ENCODE peak calls at places on chromosomes 4 and X, in seven cellular contexts. Q is T-helper 2 cell; G is AG20443; A is GM04504; V is RPMI7951; Z is stimulated activated CD4-positive, alpha-beta T cell treated with anti-CD3 and anti-CD28 coated beads, Interleukin-2, amount 100 ng/mL, for 48 hours; O is ELR. I is an unnamed sample.

GRCh38 chr4:107315584-107315983 is 279.5 kb upstream of the DKK2 start:
- DNase-seq in G (no peak), Q (no peak), Z (no peak), O (no peak), V (no peak), A (no peak), I (no peak)

GRCh38 chrX:18119856-18120255 is 100.8 kb downstream of the BEND2 start:
- DNase-seq in Q (no peak), A (no peak), G (no peak), V (no peak), Z (no peak), O (no peak), I (no peak)

GRCh38 chr4:115370490-115370889 is 257.1 kb upstream of the NDST4 start:
- DNase-seq in O (no peak), Q (no peak), Z (no peak), G (no peak), V (no peak), A (no peak), I (no peak)

GRCh38 chr4:186557486-186557885 is 2.1 kb upstream of the MTNR1A start:
- DNase-seq in V (peak; percentile 66), A (peak; percentile 39), Q (no peak), Z (no peak), O (peak; percentile 61), G (no peak), I (no peak)

GRCh38 chrX:121028419-121028818 is 19.0 kb upstream of the GLUD2 start:
- DNase-seq in O (no peak), Q (no peak), Z (no peak), G (no peak), A (no peak), V (no peak), I (no peak)

GRCh38 chrX:20515841-20516461 is 249.2 kb upstream of the RPS6KA3 start:
- DNase-seq in Q (no peak), V (peak; percentile 94), G (peak; percentile 44), Z (peak; percentile 20), O (peak; percentile 93), A (peak; percentile 49), I (no peak)

GRCh38 chr4:167114416-167114971 is 119.8 kb downstream of the SPOCK3 start:
- DNase-seq in G (no peak), O (peak; percentile 54), V (no peak), Z (no peak), A (no peak), Q (no peak), I (no peak)

GRCh38 chr4:168648929-168649328 is 152.1 kb downstream of the PALLD start:
- DNase-seq in G (peak; percentile 24), Z (no peak), A (peak; percentile 44), Q (no peak), V (peak; percentile 50), O (peak; percentile 60), I (no peak)

GRCh38 chr4:11743236-11743635 is 314.5 kb upstream of the HS3ST1 start:
- DNase-seq in V (no peak), G (no peak), Z (no peak), A (no peak), Q (no peak), O (no peak), I (no peak)

GRCh38 chr4:153643406-153644016 is 40.6 kb upstream of the TLR2 start:
- DNase-seq in A (peak; percentile 13), Q (peak; percentile 43), O (peak; percentile 77), Z (no peak), G (peak; percentile 33), V (peak; percentile 67), I (no peak)

GRCh38 chr4:94332983-94333590 is 9.5 kb downstream of the HPGDS start:
- DNase-seq in G (no peak), A (no peak), O (no peak), V (no peak), Z (no peak), Q (no peak), I (no peak)

GRCh38 chr4:67366341-67366861 is 178.9 kb downstream of the CENPC start:
- DNase-seq in G (no peak), Q (no peak), V (peak; percentile 14), O (no peak), A (no peak), Z (no peak), I (no peak)